ENCODE peak calls at places on chromosomes 12 and 14, in eight cellular contexts. G is HCT116; H is colonic mucosa; P is breast epithelium; A is aorta; I is Peyer's patch; L is CD8-positive, alpha-beta T cell; W is NT2/D1. C is an unnamed sample. For H3K4me1 and H3K36me3, the result is how much of the 10 kb centered on the place peaks cover.

GRCh38 chr14:91170504-91171121 is 56.7 kb downstream of the DGLUCY start:
- DNase-seq in H (no peak), G (no peak), W (no peak), A (no peak), P (no peak), L (no peak), I (no peak), C (no peak)

GRCh38 chr12:88113871-88114270 is 28.0 kb downstream of the CEP290 start:
- DNase-seq in A (no peak), P (no peak), W (no peak), L (no peak), I (no peak), G (no peak), H (no peak), C (no peak)

GRCh38 chr12:9707864-9708808 is 24.8 kb downstream of the CLECL1 start:
- DNase-seq in I (peak), H (peak), P (no peak), W (peak), G (peak), L (peak), A (no peak), C (peak)

GRCh38 chr12:100141666-100141997 is 1.0 kb downstream of the BLTP3B start:
- DNase-seq in G (peak), W (no peak), H (peak), A (no peak), L (no peak), P (no peak), I (no peak), C (no peak)

GRCh38 chr12:4289334-4289878 is 15.8 kb downstream of the CCND2 start:
- DNase-seq in I (no peak), H (no peak), W (no peak), L (no peak), G (no peak), P (no peak), A (no peak), C (no peak)

GRCh38 chr12:93889516-93890202 is 212.5 kb downstream of the CRADD start:
- DNase-seq in P (no peak), H (no peak), G (no peak), A (no peak), W (no peak), I (no peak), L (no peak), C (no peak)

GRCh38 chr14:93113678-93114067 is 2.1 kb downstream of the ITPK1 start:
- DNase-seq in G (no peak), W (no peak), L (no peak), H (peak), I (no peak), P (no peak), A (no peak), C (no peak)

GRCh38 chr12:89461649-89462612 is 62.7 kb downstream of the GALNT4 start:
- DNase-seq in W (no peak), I (no peak), L (no peak), P (no peak), G (peak), A (no peak), H (no peak), C (no peak)

GRCh38 chr14:40464531-40464930 is 1032.3 kb upstream of the FBXO33 start:
- DNase-seq in W (no peak), P (no peak), A (no peak), L (no peak), H (no peak), I (no peak), G (no peak), C (no peak)

GRCh38 chr12:117331691-117332090 is 29.7 kb downstream of the NOS1 start:
- DNase-seq in H (no peak), L (no peak), P (no peak), G (no peak), A (no peak), W (no peak), I (no peak), C (no peak)

GRCh38 chr12:57909611-57910010 is 31.8 kb upstream of the ATP23 start:
- DNase-seq in H (no peak), W (no peak), L (no peak), G (no peak), P (no peak), A (no peak), I (no peak), C (no peak)

GRCh38 chr14:104341532-104342434 is 203.4 kb downstream of the KIF26A start:
- DNase-seq in L (no peak), A (no peak), W (peak), P (peak), I (peak), H (peak), G (peak), C (peak)

GRCh38 chr12:52149182-52149641 is 42.6 kb downstream of the KRT80 start:
- DNase-seq in G (no peak), L (no peak), A (no peak), H (peak), P (no peak), I (no peak), W (no peak), C (no peak)

GRCh38 chr12:56162468-56163290 is 4.5 kb downstream of the MYL6 start:
- DNase-seq in A (no peak), W (no peak), P (no peak), I (no peak), G (no peak), L (no peak), H (no peak), C (no peak)

GRCh38 chr14:72129283-72129682 is 197.1 kb downstream of the RGS6 start:
- DNase-seq in A (no peak), H (no peak), G (no peak), P (peak), W (no peak), I (peak), L (no peak), C (no peak)

GRCh38 chr14:53006931-53007330 is 56.1 kb upstream of the FERMT2 start:
- DNase-seq in A (no peak), G (no peak), P (no peak), I (no peak), W (no peak), H (no peak), L (no peak), C (no peak)

GRCh38 chr12:20154060-20154459 is 214.3 kb upstream of the PDE3A start:
- DNase-seq in I (no peak), H (no peak), P (no peak), A (no peak), G (no peak), W (no peak), L (no peak), C (no peak)

GRCh38 chr14:54108481-54109471 is 152.2 kb upstream of the BMP4 start:
- DNase-seq in P (no peak), I (no peak), A (no peak), G (peak), L (no peak), W (no peak), H (no peak), C (no peak)

GRCh38 chr14:39592390-39592789 is 160.2 kb upstream of the FBXO33 start:
- DNase-seq in L (no peak), A (no peak), W (no peak), H (no peak), G (no peak), I (no peak), P (no peak), C (no peak)

GRCh38 chr12:88471641-88472040 is 108.6 kb downstream of the KITLG start:
- DNase-seq in P (no peak), L (no peak), W (peak), G (peak), H (peak), I (no peak), A (no peak), C (no peak)

GRCh38 chr12:23888396-23889068 is 60.9 kb downstream of the SOX5 start:
- DNase-seq in W (no peak), L (no peak), A (no peak), G (no peak), H (no peak), I (no peak), P (no peak), C (no peak)

GRCh38 chr12:58959639-58960300 is 39.5 kb upstream of the LRIG3 start:
- DNase-seq in P (no peak), W (no peak), A (no peak), L (no peak), H (no peak), I (no peak), G (no peak), C (no peak)

GRCh38 chr12:25997401-25997973 is 39.0 kb downstream of the RASSF8 start:
- DNase-seq in A (no peak), I (no peak), G (peak), H (no peak), P (no peak), L (no peak), W (peak), C (peak)

GRCh38 chr12:105935106-105935505 is 203.6 kb downstream of the NUAK1 start:
- DNase-seq in H (no peak), W (no peak), G (no peak), L (no peak), I (no peak), P (no peak), A (no peak), C (no peak)

GRCh38 chr12:110001596-110001995 is 2.4 kb downstream of the ANKRD13A start:
- DNase-seq in L (no peak), P (no peak), G (no peak), A (no peak), H (no peak), I (no peak), W (no peak), C (no peak)

GRCh38 chr14:69989622-69990021 is 110.4 kb downstream of the SMOC1 start:
- DNase-seq in A (no peak), G (no peak), I (no peak), H (no peak), P (no peak), W (no peak), L (no peak), C (no peak)

GRCh38 chr12:10366875-10367274 is 23.0 kb downstream of the KLRK1 start:
- DNase-seq in A (no peak), W (no peak), H (no peak), G (no peak), L (no peak), P (no peak), I (no peak), C (no peak)

GRCh38 chr12:128825845-128826244 is 2.1 kb upstream of the SLC15A4 start:
- DNase-seq in H (no peak), I (no peak), L (no peak), P (no peak), W (no peak), G (no peak), A (no peak), C (no peak)

GRCh38 chr12:75606146-75606545 is 94.7 kb upstream of the KRR1 start:
- DNase-seq in G (no peak), P (no peak), W (no peak), A (no peak), I (no peak), L (no peak), H (no peak), C (no peak)

GRCh38 chr14:30153662-30154061 is 226.0 kb upstream of the PRKD1 start:
- DNase-seq in G (no peak), P (no peak), I (no peak), A (no peak), W (no peak), L (no peak), H (no peak), C (no peak)

GRCh38 chr12:40156031-40156764 is 50.3 kb upstream of the SLC2A13 start:
- DNase-seq in L (no peak), H (no peak), G (no peak), W (no peak), A (no peak), I (no peak), P (no peak), C (no peak)

DNA sequence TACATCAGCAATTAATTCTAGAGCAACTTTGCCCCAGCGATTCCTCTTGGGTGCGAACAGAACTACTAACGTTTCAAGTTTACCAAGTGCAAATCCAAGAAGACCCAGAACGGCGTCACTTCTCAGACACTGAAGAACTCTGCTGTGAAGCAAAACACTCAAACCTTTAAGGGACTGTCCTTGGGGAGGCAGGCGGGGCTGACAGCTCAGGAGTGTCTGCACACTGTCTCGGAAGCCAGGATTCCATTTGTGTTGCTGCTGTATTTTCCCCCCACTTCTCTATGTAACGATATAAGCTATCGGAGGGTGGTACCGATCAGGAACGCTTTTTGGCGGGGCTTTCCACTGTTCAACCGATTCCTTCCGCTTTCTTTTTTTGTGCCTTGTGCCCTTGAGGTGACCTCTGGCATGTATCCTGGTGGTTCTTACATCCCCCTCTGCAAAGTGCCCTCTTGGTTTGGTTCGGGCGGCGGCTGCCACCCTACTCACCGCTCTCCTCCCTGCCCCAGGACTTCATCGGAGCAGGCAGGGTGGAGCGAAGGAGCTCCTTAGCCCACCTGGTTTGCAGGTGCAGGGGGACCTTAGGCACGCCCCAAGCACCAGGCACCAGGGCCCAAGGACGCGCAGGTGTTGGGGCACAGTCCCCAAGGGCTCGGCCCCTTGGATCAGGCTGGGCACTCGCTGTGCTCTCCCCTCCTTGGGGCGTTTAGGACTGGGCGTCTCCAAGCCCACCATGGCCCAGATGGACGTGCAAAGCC is 19.2 kb upstream of the MLXIP start:
- DNase-seq in A (no peak), I (no peak), P (no peak), H (no peak), L (no peak), W (no peak), G (no peak), C (no peak)
- H3K4me1 ChIP-seq in A (under half), I (under half), P (under half), H (under half), L (under half), W (under half), G (under half), C (under half)

DNA sequence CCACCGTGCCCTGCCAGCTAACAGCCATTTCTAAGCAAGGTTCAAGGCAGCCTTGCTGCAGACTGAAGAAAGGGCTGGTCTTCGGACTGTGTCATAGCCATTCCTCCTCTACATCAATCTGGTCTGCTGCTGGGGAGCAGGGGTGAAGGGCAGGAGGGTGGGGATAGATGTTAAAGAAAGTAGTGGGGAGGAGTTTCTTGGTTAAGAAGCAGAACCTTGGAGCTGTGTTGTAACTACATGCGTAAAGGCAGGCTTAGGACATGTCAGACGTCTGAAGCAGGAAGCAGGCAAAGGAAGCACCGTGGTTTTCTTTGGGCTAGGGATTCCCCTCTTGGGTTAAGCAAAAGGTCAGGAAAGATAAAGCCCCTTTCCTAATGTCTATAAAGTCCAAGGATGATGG is 18.1 kb upstream of the NEK9 start:
- DNase-seq in W (no peak), I (no peak), P (no peak), A (no peak), H (no peak), G (no peak), L (no peak), C (no peak)
- H3K36me3 ChIP-seq in W (under half), I (under half), P (under half), A (under half), H (under half), G (under half), L (under half), C (under half)

DNA sequence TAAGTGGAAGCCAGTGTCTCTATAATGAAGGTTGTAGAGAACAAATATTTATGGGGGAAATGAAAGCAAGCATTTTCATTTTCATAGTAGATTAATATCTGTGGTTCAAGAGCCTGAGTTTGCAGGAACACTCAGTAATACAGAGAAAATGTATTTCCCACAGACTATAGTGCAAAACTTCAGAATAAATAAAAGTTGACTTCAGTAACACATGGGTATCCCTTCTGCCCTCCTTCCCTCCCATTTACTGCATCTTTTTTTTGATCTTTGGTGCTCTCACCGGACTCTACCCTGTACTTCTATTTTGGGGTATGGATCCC is 75.3 kb upstream of the AMN1 start:
- DNase-seq in A (no peak), L (no peak), W (no peak), G (no peak), P (no peak), H (no peak), I (no peak), C (no peak)
- H3K4me3 ChIP-seq in A (no peak), L (peak), W (no peak), G (no peak), P (no peak), H (no peak), I (no peak), C (no peak)

GRCh38 chr12:54418441-54419087 is 502 bp downstream of the ITGA5 start:
- DNase-seq in G (no peak), W (no peak), I (peak), P (no peak), A (no peak), L (no peak), H (no peak), C (no peak)
- H3K4me1 ChIP-seq in G (under half), W (under half), I (under half), P (under half), A (under half), L (half or more), H (under half), C (under half)

DNA sequence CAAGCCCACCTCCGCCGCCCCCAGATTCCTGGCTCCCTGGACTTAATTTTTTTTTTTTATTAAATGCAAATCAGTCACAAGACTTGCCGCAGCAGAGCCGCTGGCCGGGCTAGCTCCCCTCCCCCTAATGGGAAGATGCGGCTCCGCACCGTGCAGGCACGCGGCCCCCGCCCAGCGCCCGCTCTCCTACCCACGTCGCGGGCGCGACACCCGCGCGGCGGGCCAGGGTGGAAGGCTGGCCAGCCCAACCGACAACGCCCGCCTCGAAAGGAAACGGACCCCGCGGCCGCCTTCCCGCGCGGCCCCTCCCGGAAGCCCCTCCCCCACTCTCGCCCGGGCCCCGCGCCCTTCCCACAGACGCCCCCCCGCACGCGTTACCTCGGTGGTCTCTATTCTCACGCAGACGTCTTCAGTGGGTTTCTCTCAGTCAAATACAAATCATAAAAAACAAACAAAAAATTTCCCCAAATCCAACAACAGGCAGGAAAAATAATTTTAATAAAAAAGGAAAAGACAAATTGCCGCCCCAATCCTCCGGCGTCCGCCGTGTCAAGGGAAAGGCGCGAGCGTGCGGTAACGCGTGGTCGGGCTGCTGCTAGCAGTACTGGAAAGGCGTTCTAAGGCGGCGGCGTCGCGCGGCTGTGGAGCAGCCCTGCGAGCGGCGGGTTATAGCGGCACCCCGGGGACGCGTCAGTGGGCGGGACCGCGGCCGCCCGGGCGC is at the start of gene SLC38A2:
- DNase-seq in G (peak), P (peak), A (peak), H (peak), I (peak), W (no peak), L (peak), C (peak)
- H3K36me3 ChIP-seq in G (under half), P (under half), A (under half), H (under half), I (under half), W (under half), L (under half), C (under half)

DNA sequence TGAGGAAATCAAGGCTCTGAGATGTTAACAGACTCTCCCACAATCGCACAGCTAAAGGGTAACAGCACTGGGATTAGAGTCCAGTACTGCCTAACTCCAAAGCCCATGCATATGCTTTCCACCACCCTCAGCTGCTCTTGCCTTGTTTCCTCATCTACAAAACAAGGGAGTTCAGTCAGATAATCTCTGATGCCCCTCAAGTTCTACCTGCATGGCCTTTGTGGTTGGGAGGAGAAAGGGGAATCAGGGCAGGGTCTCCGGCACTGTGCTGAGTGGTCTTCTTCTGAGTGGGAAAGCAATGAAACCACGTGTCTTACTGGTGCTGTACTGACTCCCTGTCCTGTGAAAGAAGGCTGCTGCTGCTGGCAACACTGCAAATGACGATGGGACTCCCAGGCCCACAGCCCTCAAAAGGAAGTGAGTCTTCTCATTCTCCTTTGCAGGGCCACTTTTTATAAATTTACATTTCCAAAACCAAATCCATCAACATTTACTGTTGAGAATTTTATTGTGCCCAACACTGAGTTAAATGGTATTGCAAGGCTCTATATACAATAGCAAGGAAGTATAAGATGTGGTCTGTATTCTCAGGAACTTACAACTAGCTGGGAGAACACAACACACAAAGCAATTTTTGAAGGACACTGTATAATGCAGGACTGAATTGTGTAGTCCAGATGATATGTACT is 19.7 kb upstream of the DUSP16 start:
- DNase-seq in P (no peak), I (no peak), W (no peak), H (peak), L (no peak), A (no peak), G (no peak), C (no peak)
- H3K4me3 ChIP-seq in P (no peak), I (no peak), W (no peak), H (no peak), L (no peak), A (no peak), G (no peak), C (no peak)

C was measured in Caco-2.